ENCODE peak calls at places on chromosome 14, in four cellular contexts. One of them, this sample, is unnamed.
A peak's percentile ranks its signal among the peaks of the same experiment; 100 is the strongest.

GRCh38 chr14:96215845-96216244 is 11.2 kb downstream of the BDKRB2 start:
- DNase-seq in GM23248: peak; percentile 63
- DNase-seq in fibroblast of lung: no peak
- DNase-seq in cardiac fibroblast: no peak
- DNase-seq in this sample: no peak

GRCh38 chr14:44989497-44990440 is 27.8 kb downstream of the TOGARAM1 start:
- DNase-seq in GM23248: no peak
- DNase-seq in fibroblast of lung: no peak
- DNase-seq in cardiac fibroblast: no peak
- DNase-seq in this sample: no peak

GRCh38 chr14:104100171-104101085 is 14.9 kb downstream of the ASPG start:
- DNase-seq in GM23248: no peak
- DNase-seq in fibroblast of lung: no peak
- DNase-seq in cardiac fibroblast: no peak
- DNase-seq in this sample: peak; percentile 76

GRCh38 chr14:102096569-102097188 is 9.8 kb upstream of the HSP90AA1 start:
- DNase-seq in GM23248: peak; percentile 86
- DNase-seq in fibroblast of lung: peak; percentile 66
- DNase-seq in cardiac fibroblast: peak; percentile 78
- DNase-seq in this sample: peak; percentile 94

GRCh38 chr14:50533806-50534205 is 1.4 kb upstream of the MAP4K5 start:
- DNase-seq in GM23248: peak; percentile 39
- DNase-seq in fibroblast of lung: peak; percentile 53
- DNase-seq in cardiac fibroblast: no peak
- DNase-seq in this sample: peak; percentile 45

GRCh38 chr14:50599700-50600444 is 39.9 kb downstream of the ATL1 start:
- DNase-seq in GM23248: peak; percentile 63
- DNase-seq in fibroblast of lung: peak; percentile 51
- DNase-seq in cardiac fibroblast: peak; percentile 72
- DNase-seq in this sample: peak; percentile 1

GRCh38 chr14:23551266-23552028 is at the start of gene ZFHX2:
- DNase-seq in GM23248: peak; percentile 65
- DNase-seq in fibroblast of lung: peak; percentile 58
- DNase-seq in cardiac fibroblast: peak; percentile 28
- DNase-seq in this sample: peak; percentile 92

GRCh38 chr14:78227466-78228077 is 57.4 kb downstream of the NRXN3 start:
- DNase-seq in GM23248: peak; percentile 33
- DNase-seq in fibroblast of lung: no peak
- DNase-seq in cardiac fibroblast: no peak
- DNase-seq in this sample: no peak

GRCh38 chr14:72801381-72801812 is 92.5 kb downstream of the DPF3 start:
- DNase-seq in GM23248: peak; percentile 95
- DNase-seq in fibroblast of lung: peak; percentile 99
- DNase-seq in cardiac fibroblast: peak; percentile 97
- DNase-seq in this sample: peak; percentile 92

GRCh38 chr14:75018684-75019083 is 16.0 kb downstream of the EIF2B2 start:
- DNase-seq in GM23248: no peak
- DNase-seq in fibroblast of lung: no peak
- DNase-seq in cardiac fibroblast: no peak
- DNase-seq in this sample: no peak

GRCh38 chr14:80047761-80048160 is 163.5 kb downstream of the DIO2 start:
- DNase-seq in GM23248: no peak
- DNase-seq in fibroblast of lung: peak; percentile 18
- DNase-seq in cardiac fibroblast: peak; percentile 5
- DNase-seq in this sample: no peak